ENCODE peak calls at places on chromosomes 16 and 17, in ten cellular contexts. B is GF-D8; X is neural crest cell; Q is naive thymus-derived CD8-positive, alpha-beta T cell; N is NCI-H526 treated with DMSO at 0.1 percent for 48 hours; L is non-pigmented ciliary epithelial cell; T is NCI-H1092; P is NCI-H460; E is stimulated activated CD4-positive, alpha-beta T cell treated with anti-CD3 and anti-CD28 coated beads, Interleukin-4, amount 100 ng/mL, for 48 hours; F is HTR-8/SVneo. R is an unnamed sample.

GRCh38 chr17:15264542-15264941 is 584 bp downstream of the PMP22 start:
- DNase-seq in B (no peak), X (no peak), Q (no peak), N (no peak), L (no peak), T (no peak), P (no peak), E (no peak), F (no peak), R (no peak)

GRCh38 chr17:45129426-45129939 is 2.8 kb downstream of the PLCD3 start:
- DNase-seq in B (no peak), X (no peak), Q (no peak), N (no peak), L (no peak), T (no peak), P (peak), E (no peak), F (no peak), R (no peak)

GRCh38 chr16:56389554-56389953 is 35.8 kb downstream of the AMFR start:
- DNase-seq in B (no peak), X (no peak), Q (no peak), N (no peak), L (peak), T (no peak), P (no peak), E (no peak), F (no peak), R (no peak)

GRCh38 chr16:66476328-66477027 is 49.4 kb downstream of the BEAN1 start:
- DNase-seq in B (no peak), X (no peak), Q (no peak), N (no peak), L (no peak), T (no peak), P (peak), E (peak), F (no peak), R (no peak)

GRCh38 chr16:50981951-50982350 is 169.1 kb downstream of the SALL1 start:
- DNase-seq in B (no peak), X (no peak), Q (no peak), N (no peak), L (no peak), T (no peak), P (no peak), E (no peak), F (no peak), R (no peak)

GRCh38 chr16:66190411-66190810 is 176.1 kb upstream of the CDH5 start:
- DNase-seq in B (no peak), X (no peak), Q (no peak), N (no peak), L (no peak), T (no peak), P (no peak), E (no peak), F (no peak), R (no peak)

GRCh38 chr17:36937961-36938565 is 788 bp downstream of the LHX1 start:
- DNase-seq in B (peak), X (peak), Q (no peak), N (no peak), L (no peak), T (no peak), P (no peak), E (no peak), F (no peak), R (no peak)

GRCh38 chr17:69972251-69972650 is 102.8 kb upstream of the KCNJ16 start:
- DNase-seq in B (no peak), X (no peak), Q (no peak), N (no peak), L (no peak), T (no peak), P (no peak), E (no peak), F (no peak), R (no peak)

GRCh38 chr16:14501331-14502255 is 128.5 kb downstream of the PARN start:
- DNase-seq in B (no peak), X (no peak), Q (no peak), N (no peak), L (peak), T (peak), P (peak), E (no peak), F (peak), R (no peak)

GRCh38 chr17:77634710-77635109 is 323.8 kb upstream of the TNRC6C start:
- DNase-seq in B (no peak), X (no peak), Q (no peak), N (no peak), L (no peak), T (no peak), P (no peak), E (peak), F (no peak), R (peak)

GRCh38 chr17:252456-252855 is 71.0 kb upstream of the DOC2B start:
- DNase-seq in B (no peak), X (no peak), Q (no peak), N (no peak), L (no peak), T (no peak), P (no peak), E (no peak), F (no peak), R (no peak)

GRCh38 chr17:30550512-30551273 is 73.5 kb downstream of the GOSR1 start:
- DNase-seq in B (peak), X (no peak), Q (no peak), N (no peak), L (no peak), T (no peak), P (no peak), E (no peak), F (peak), R (peak)

R was measured in GM12891.